ENCODE peak calls at places on chromosomes 2 and 18, in four cellular contexts. O is HepG2, A is heart left ventricle, Y is HCT116. L is an unnamed sample.

GRCh38 chr2:168543037-168543436 is 87.0 kb downstream of the CERS6 start:
- DNase-seq in A (no peak), Y (no peak), O (no peak), L (no peak)

GRCh38 chr2:215590353-215590752 is 154.5 kb upstream of the FN1 start:
- DNase-seq in Y (no peak), O (peak), A (no peak), L (no peak)

GRCh38 chr2:100427627-100428258 is 10.3 kb upstream of the CHST10 start:
- DNase-seq in Y (peak), A (no peak), O (peak), L (peak)

GRCh38 chr2:38174646-38175096 is 98.7 kb upstream of the CYP1B1 start:
- DNase-seq in Y (no peak), A (no peak), O (no peak), L (no peak)

GRCh38 chr2:41791523-41791922 is 256.3 kb upstream of the PKDCC start:
- DNase-seq in Y (no peak), O (peak), A (no peak), L (peak)

GRCh38 chr2:48315847-48316194 is 214.1 kb upstream of the STON1 start:
- DNase-seq in A (no peak), Y (no peak), O (peak), L (peak)

GRCh38 chr2:196170681-196171247 is 614 bp downstream of the STK17B start:
- DNase-seq in Y (no peak), O (peak), A (no peak), L (peak)

GRCh38 chr2:215293879-215294278 is 18.0 kb upstream of the ATIC start:
- DNase-seq in A (no peak), O (peak), Y (no peak), L (no peak)

GRCh38 chr2:71811726-71812125 is 335.9 kb downstream of the CYP26B1 start:
- DNase-seq in A (no peak), Y (no peak), O (no peak), L (peak)

GRCh38 chr2:10362096-10362897 is 59.6 kb downstream of the HPCAL1 start:
- DNase-seq in A (no peak), O (no peak), Y (no peak), L (no peak)

GRCh38 chr2:8839189-8839965 is 2.0 kb upstream of the KIDINS220 start:
- DNase-seq in O (peak), A (no peak), Y (no peak), L (no peak)

GRCh38 chr2:112839407-112840067 is 3.0 kb upstream of the IL1B start:
- DNase-seq in A (no peak), O (no peak), Y (no peak), L (no peak)

GRCh38 chr18:51936115-51936514 is 403.9 kb upstream of the DCC start:
- DNase-seq in O (no peak), A (no peak), Y (no peak), L (no peak)

GRCh38 chr2:69902213-69902922 is 8.6 kb downstream of the SNRNP27 start:
- DNase-seq in Y (no peak), O (no peak), A (peak), L (no peak)

GRCh38 chr2:235668782-235669181 is 174.9 kb downstream of the AGAP1 start:
- DNase-seq in A (no peak), Y (no peak), O (no peak), L (no peak)

GRCh38 chr2:219803294-219803693 is 175.9 kb downstream of the SLC4A3 start:
- DNase-seq in O (no peak), Y (no peak), A (no peak), L (no peak)

GRCh38 chr2:217729426-217730058 is 273.3 kb downstream of the TNS1 start:
- DNase-seq in A (no peak), O (no peak), Y (no peak), L (peak)

GRCh38 chr2:12928197-12928596 is 211.5 kb downstream of the TRIB2 start:
- DNase-seq in A (no peak), O (no peak), Y (no peak), L (no peak)

GRCh38 chr2:224359569-224359968 is 42.3 kb downstream of the FAM124B start:
- DNase-seq in Y (no peak), O (peak), A (no peak), L (no peak)

GRCh38 chr18:23200751-23201150 is 65.5 kb downstream of the CABLES1 start:
- DNase-seq in A (no peak), O (no peak), Y (no peak), L (no peak)

GRCh38 chr2:71313016-71313766 is 18.4 kb upstream of the ZNF638 start:
- DNase-seq in Y (no peak), A (no peak), O (no peak), L (no peak)

GRCh38 chr2:144099746-144100438 is 420.0 kb downstream of the ZEB2 start:
- DNase-seq in Y (no peak), O (no peak), A (no peak), L (no peak)

GRCh38 chr2:47070920-47071824 is 83.9 kb downstream of the STPG4 start:
- DNase-seq in O (peak), Y (no peak), A (peak), L (peak)

GRCh38 chr2:67083978-67084377 is 313.2 kb upstream of the ETAA1 start:
- DNase-seq in A (no peak), O (no peak), Y (no peak), L (no peak)

GRCh38 chr2:217434183-217434620 is 568.6 kb downstream of the TNS1 start:
- DNase-seq in Y (peak), A (peak), O (peak), L (peak)

GRCh38 chr2:239687441-239687840 is 286.6 kb upstream of the HDAC4 start:
- DNase-seq in O (no peak), A (no peak), Y (no peak), L (no peak)

GRCh38 chr18:9333441-9334350 is 877 bp upstream of the TWSG1 start:
- DNase-seq in O (no peak), Y (no peak), A (no peak), L (peak)

GRCh38 chr2:240269380-240269779 is 128.9 kb upstream of the OTOS start:
- DNase-seq in A (no peak), Y (no peak), O (no peak), L (no peak)

GRCh38 chr2:106165556-106165955 is 28.5 kb downstream of the UXS1 start:
- DNase-seq in A (no peak), O (no peak), Y (no peak), L (no peak)

GRCh38 chr2:118853647-118854367 is 6.4 kb upstream of the EN1 start:
- DNase-seq in O (no peak), Y (no peak), A (no peak), L (no peak)

GRCh38 chr2:156892449-156893335 is 364.8 kb upstream of the GALNT5 start:
- DNase-seq in O (peak), A (no peak), Y (peak), L (no peak)

GRCh38 chr2:50347355-50348044 is 684.4 kb downstream of the NRXN1 start:
- DNase-seq in O (no peak), A (no peak), Y (no peak), L (no peak)

GRCh38 chr18:66640431-66640830 is 36.5 kb upstream of the CDH19 start:
- DNase-seq in O (no peak), Y (no peak), A (peak), L (peak)

GRCh38 chr2:63980794-63981193 is 38.4 kb downstream of the VPS54 start:
- DNase-seq in Y (no peak), A (no peak), O (no peak), L (no peak)

GRCh38 chr2:9708683-9709538 is 78.1 kb upstream of the YWHAQ start:
- DNase-seq in Y (no peak), O (no peak), A (no peak), L (no peak)

GRCh38 chr2:127069003-127069402 is 38.0 kb downstream of the BIN1 start:
- DNase-seq in Y (no peak), A (no peak), O (no peak), L (no peak)

GRCh38 chr2:127066942-127067341 is 40.0 kb downstream of the BIN1 start:
- DNase-seq in O (no peak), A (no peak), Y (no peak), L (peak)

GRCh38 chr2:127068351-127068741 is 38.6 kb downstream of the BIN1 start:
- DNase-seq in Y (no peak), A (no peak), O (no peak), L (no peak)

GRCh38 chr2:127065932-127066318 is 41.0 kb downstream of the BIN1 start:
- DNase-seq in O (no peak), A (no peak), Y (no peak), L (no peak)

DNA sequence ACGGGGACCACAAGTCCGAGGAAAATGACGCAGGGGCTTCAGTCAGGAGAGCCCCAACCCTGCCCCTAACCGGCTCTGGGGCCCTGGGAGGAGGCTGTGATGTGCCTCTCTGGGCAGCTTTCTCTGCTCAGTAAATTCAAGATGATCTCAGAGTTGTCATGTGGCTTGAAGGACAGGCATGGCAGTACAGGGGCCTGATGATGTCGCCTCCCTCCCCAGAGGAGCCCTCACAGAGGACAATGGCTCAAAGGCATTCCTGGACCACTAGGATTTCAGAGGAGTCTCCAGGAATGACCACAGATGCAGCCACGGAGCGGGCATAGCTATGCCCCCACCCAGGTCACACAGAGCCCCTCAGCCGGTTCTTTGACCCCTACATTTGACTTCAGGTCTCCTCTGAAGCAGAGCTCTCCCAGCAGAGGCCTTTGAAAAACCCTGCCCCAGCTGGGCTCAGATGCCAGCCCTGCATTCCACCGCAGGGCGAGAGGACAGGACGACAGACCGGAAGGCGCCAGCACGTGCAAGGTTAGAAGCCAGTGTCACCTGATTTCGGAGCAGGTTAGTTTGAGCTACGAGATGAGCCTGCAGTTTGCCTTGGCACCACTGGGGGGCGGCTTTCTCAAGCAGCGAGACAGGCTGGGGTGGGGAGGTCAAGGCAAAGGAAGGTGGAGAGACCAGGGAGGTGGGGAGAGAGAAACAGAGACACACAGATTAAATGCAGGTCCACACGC is 39.2 kb downstream of the BIN1 start:
- DNase-seq in Y (peak), A (no peak), O (peak), L (peak)
- TF ChIP-seq CTCF in Y (peak), A (peak), O (peak), L (peak)

GRCh38 chr18:63150942-63151421 is 168.6 kb downstream of the BCL2 start:
- DNase-seq in A (no peak), Y (no peak), O (no peak), L (no peak)

GRCh38 chr18:63150326-63150725 is 169.2 kb downstream of the BCL2 start:
- DNase-seq in Y (no peak), A (no peak), O (no peak), L (no peak)

GRCh38 chr18:63152791-63153190 is 166.8 kb downstream of the BCL2 start:
- DNase-seq in A (no peak), O (no peak), Y (no peak), L (no peak)

GRCh38 chr18:63154350-63155152 is 165.0 kb downstream of the BCL2 start:
- DNase-seq in A (no peak), Y (no peak), O (no peak), L (no peak)

DNA sequence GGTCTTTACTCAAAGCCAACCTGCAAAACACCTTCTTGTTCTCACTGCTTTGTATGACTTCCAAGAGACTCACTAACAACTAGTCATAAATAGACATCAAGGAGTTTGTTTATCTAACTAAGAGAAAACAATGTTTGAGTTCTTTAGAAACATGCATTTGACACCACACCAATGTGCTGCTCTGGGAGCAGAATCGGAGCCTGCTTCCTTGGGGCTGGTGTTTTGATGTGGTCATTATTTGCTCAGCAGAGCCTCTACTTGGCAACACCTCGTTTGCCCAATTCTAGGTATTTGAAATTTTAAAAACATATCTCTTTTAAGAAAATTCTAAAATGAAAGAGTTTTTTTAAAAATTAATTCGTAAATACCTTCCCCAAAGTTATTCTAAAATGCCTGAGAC is 167.5 kb downstream of the BCL2 start:
- DNase-seq in O (no peak), A (no peak), Y (no peak), L (no peak)
- H3K27ac ChIP-seq in O (no peak), A (no peak), Y (no peak), L (no peak)

DNA sequence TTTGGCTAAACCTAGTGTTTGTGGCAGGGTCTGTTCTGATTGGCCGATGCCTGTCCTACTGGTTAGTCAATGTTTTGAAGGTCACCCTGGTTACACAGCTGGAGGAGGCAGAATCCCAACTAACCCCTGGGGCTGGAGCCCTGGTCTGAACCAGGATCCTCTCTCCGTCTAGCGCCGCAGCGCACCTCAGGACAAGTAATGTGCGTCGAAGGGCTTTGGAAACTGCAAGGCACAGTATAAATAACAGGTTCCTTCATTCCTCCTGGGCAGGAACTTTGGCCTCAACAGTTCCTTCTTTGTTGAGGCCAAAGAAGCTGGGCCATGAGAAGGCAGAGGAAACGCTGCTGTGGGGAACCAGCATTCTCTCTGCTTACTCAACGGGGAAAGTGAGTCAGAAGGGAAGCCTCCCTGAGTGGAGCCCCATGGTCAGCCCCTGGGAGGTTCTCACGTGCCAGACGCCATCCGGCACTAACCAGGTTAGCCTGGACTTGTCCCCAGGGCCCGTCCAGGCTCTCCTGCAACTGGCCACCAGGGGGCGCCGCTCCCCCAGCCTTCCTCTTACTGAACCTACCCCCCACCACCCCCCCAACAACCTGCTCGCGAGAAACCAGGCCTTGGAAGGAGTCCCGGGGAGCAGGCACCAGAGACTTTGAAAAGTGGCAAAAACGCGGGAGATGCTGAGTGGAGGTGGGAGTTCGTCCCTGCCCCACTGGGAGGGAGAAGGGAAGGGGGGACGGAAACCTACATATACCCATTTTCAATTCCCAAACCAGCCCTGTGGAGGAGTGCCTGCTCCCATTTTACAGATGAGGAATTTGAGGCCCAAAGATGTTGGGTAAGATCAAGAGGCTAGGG is 19.8 kb downstream of the TEX44 start:
- DNase-seq in Y (peak), O (peak), A (peak), L (peak)
- TF ChIP-seq POLR2A in Y (no peak), O (no peak), A (no peak), L (no peak)

GRCh38 chr18:4797286-4797685 is 342.2 kb upstream of the DLGAP1 start:
- DNase-seq in O (no peak), Y (no peak), A (no peak), L (no peak)
- TF ChIP-seq CTCF in O (no peak), Y (no peak), A (no peak), L (no peak)

DNA sequence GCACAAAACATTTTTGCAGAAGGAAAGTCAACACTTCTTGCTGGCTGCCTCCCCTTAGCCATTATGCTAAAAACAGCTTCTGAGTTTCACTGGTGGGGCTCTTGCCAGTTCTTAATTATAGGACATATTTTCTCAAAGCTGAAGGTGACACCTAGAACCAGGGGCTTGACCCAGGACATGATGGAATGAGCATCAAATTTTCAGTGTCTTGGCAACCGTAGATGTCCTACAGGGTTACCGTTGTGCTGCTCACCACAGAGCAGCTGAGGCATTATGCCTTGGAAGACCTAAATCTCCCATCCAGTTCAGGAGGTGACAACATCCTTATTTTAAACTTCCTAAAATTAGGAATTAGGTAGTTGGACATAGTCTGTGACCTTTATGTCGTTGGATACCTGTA is 46.7 kb downstream of the TMEM185B start:
- DNase-seq in A (no peak), O (no peak), Y (no peak), L (no peak)
- H3K27ac ChIP-seq in A (no peak), O (no peak), Y (no peak), L (no peak)

DNA sequence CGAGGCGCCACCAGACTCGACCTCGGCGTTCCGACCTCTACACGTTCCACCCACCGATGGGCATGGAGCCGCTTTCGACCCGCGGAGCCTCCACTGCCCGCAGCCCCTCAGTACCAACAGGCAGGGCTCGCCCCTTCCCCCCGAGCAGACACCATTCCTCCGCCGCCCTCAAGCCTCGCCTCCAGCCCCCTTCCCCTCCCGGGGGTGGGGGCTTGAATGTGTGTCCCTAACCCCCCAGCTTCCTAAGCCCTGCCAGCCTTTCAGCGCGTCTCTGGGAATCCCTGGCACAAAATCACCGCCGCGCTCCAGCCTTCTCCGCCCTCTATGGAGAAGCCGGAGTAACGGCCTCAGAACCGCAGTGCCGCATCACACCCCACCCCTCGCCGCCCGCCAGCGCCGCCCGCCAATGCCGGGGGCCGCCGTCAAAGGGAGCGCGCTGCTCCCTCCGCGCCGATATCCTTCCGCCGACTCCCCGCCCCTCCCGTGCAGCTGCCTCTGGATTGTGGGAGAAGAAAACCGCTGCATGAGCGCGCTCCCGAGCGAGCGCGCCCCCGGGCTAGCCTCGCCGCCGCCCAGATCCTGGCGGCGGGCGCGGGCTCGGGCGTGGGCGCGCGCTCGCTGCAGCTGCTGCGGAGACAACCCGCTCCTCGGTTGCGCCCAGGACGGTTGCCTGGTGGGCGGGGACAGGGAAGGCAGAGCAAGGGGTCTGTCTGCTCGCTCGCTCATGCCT is at the start of gene CCDC88A:
- DNase-seq in Y (peak), A (peak), O (peak), L (peak)
- TF ChIP-seq POLR2A in Y (peak), A (peak), O (peak), L (peak)

L was measured in testis.